ENCODE peak calls at places on chromosome 19, in ten cellular contexts. One of them, this sample, is unnamed.

GRCh38 chr19:40599331-40600085 is 1.7 kb upstream of the LTBP4 start:
- DNase-seq in iPS DF 6.9: no peak
- DNase-seq in T-helper 1 cell: no peak
- DNase-seq in gastrocnemius medialis: no peak
- DNase-seq in stimulated activated naive CD4-positive, alpha-beta T cell: peak; percentile 45
- DNase-seq in HEK293T: no peak
- DNase-seq in pancreas: no peak
- DNase-seq in neural progenitor cell: peak; percentile 28
- DNase-seq in left cardiac atrium: no peak
- DNase-seq in hypothalamus: no peak
- DNase-seq in this sample: no peak

GRCh38 chr19:16435238-16435911 is 36.4 kb downstream of the EPS15L1 start:
- DNase-seq in iPS DF 6.9: no peak
- DNase-seq in T-helper 1 cell: no peak
- DNase-seq in gastrocnemius medialis: no peak
- DNase-seq in stimulated activated naive CD4-positive, alpha-beta T cell: no peak
- DNase-seq in HEK293T: no peak
- DNase-seq in pancreas: no peak
- DNase-seq in neural progenitor cell: no peak
- DNase-seq in left cardiac atrium: peak; percentile 51
- DNase-seq in hypothalamus: no peak
- DNase-seq in this sample: no peak

GRCh38 chr19:678791-679388 is 2.7 kb downstream of the FSTL3 start:
- DNase-seq in iPS DF 6.9: no peak
- DNase-seq in T-helper 1 cell: no peak
- DNase-seq in gastrocnemius medialis: no peak
- DNase-seq in stimulated activated naive CD4-positive, alpha-beta T cell: no peak
- DNase-seq in HEK293T: no peak
- DNase-seq in pancreas: no peak
- DNase-seq in neural progenitor cell: no peak
- DNase-seq in left cardiac atrium: peak; percentile 41
- DNase-seq in hypothalamus: no peak
- DNase-seq in this sample: no peak

GRCh38 chr19:1270168-1270853 is 1.2 kb downstream of the CIRBP start:
- DNase-seq in iPS DF 6.9: no peak
- DNase-seq in T-helper 1 cell: no peak
- DNase-seq in gastrocnemius medialis: peak; percentile 87
- DNase-seq in stimulated activated naive CD4-positive, alpha-beta T cell: peak; percentile 53
- DNase-seq in HEK293T: no peak
- DNase-seq in pancreas: no peak
- DNase-seq in neural progenitor cell: no peak
- DNase-seq in left cardiac atrium: no peak
- DNase-seq in hypothalamus: no peak
- DNase-seq in this sample: no peak

GRCh38 chr19:55304980-55305379 is 20.2 kb downstream of the TMEM150B start:
- DNase-seq in iPS DF 6.9: no peak
- DNase-seq in T-helper 1 cell: no peak
- DNase-seq in gastrocnemius medialis: no peak
- DNase-seq in stimulated activated naive CD4-positive, alpha-beta T cell: no peak
- DNase-seq in HEK293T: no peak
- DNase-seq in pancreas: no peak
- DNase-seq in neural progenitor cell: no peak
- DNase-seq in left cardiac atrium: no peak
- DNase-seq in hypothalamus: no peak
- DNase-seq in this sample: no peak

GRCh38 chr19:57903298-57904174 is 12.9 kb downstream of the ZNF417 start:
- DNase-seq in iPS DF 6.9: no peak
- DNase-seq in T-helper 1 cell: no peak
- DNase-seq in gastrocnemius medialis: no peak
- DNase-seq in stimulated activated naive CD4-positive, alpha-beta T cell: peak; percentile 3
- DNase-seq in HEK293T: no peak
- DNase-seq in pancreas: no peak
- DNase-seq in neural progenitor cell: peak; percentile 33
- DNase-seq in left cardiac atrium: no peak
- DNase-seq in hypothalamus: no peak
- DNase-seq in this sample: no peak

GRCh38 chr19:3607398-3608078 is 863 bp upstream of the TBXA2R start:
- DNase-seq in iPS DF 6.9: no peak
- DNase-seq in T-helper 1 cell: no peak
- DNase-seq in gastrocnemius medialis: no peak
- DNase-seq in stimulated activated naive CD4-positive, alpha-beta T cell: no peak
- DNase-seq in HEK293T: no peak
- DNase-seq in pancreas: peak; percentile 16
- DNase-seq in neural progenitor cell: peak; percentile 66
- DNase-seq in left cardiac atrium: peak; percentile 70
- DNase-seq in hypothalamus: no peak
- DNase-seq in this sample: no peak

GRCh38 chr19:5113633-5114586 is 145.0 kb downstream of the KDM4B start:
- DNase-seq in iPS DF 6.9: no peak
- DNase-seq in T-helper 1 cell: no peak
- DNase-seq in gastrocnemius medialis: no peak
- DNase-seq in stimulated activated naive CD4-positive, alpha-beta T cell: no peak
- DNase-seq in HEK293T: no peak
- DNase-seq in pancreas: no peak
- DNase-seq in neural progenitor cell: no peak
- DNase-seq in left cardiac atrium: no peak
- DNase-seq in hypothalamus: no peak
- DNase-seq in this sample: no peak

GRCh38 chr19:31648347-31648746 is 299.1 kb upstream of the TSHZ3 start:
- DNase-seq in iPS DF 6.9: no peak
- DNase-seq in T-helper 1 cell: no peak
- DNase-seq in gastrocnemius medialis: no peak
- DNase-seq in stimulated activated naive CD4-positive, alpha-beta T cell: no peak
- DNase-seq in HEK293T: no peak
- DNase-seq in pancreas: no peak
- DNase-seq in neural progenitor cell: no peak
- DNase-seq in left cardiac atrium: no peak
- DNase-seq in hypothalamus: no peak
- DNase-seq in this sample: no peak

GRCh38 chr19:47781590-47782318 is 3.3 kb downstream of the SELENOW start:
- DNase-seq in iPS DF 6.9: no peak
- DNase-seq in T-helper 1 cell: no peak
- DNase-seq in gastrocnemius medialis: peak; percentile 39
- DNase-seq in stimulated activated naive CD4-positive, alpha-beta T cell: no peak
- DNase-seq in HEK293T: no peak
- DNase-seq in pancreas: peak; percentile 42
- DNase-seq in neural progenitor cell: no peak
- DNase-seq in left cardiac atrium: peak; percentile 53
- DNase-seq in hypothalamus: no peak
- DNase-seq in this sample: no peak

GRCh38 chr19:48664476-48664875 is 8.3 kb downstream of the NTN5 start:
- DNase-seq in iPS DF 6.9: no peak
- DNase-seq in T-helper 1 cell: no peak
- DNase-seq in gastrocnemius medialis: no peak
- DNase-seq in stimulated activated naive CD4-positive, alpha-beta T cell: no peak
- DNase-seq in HEK293T: no peak
- DNase-seq in pancreas: no peak
- DNase-seq in neural progenitor cell: no peak
- DNase-seq in left cardiac atrium: no peak
- DNase-seq in hypothalamus: no peak
- DNase-seq in this sample: no peak

GRCh38 chr19:555474-555808 is 11.6 kb downstream of the GZMM start:
- DNase-seq in iPS DF 6.9: no peak
- DNase-seq in T-helper 1 cell: no peak
- DNase-seq in gastrocnemius medialis: no peak
- DNase-seq in stimulated activated naive CD4-positive, alpha-beta T cell: no peak
- DNase-seq in HEK293T: no peak
- DNase-seq in pancreas: no peak
- DNase-seq in neural progenitor cell: no peak
- DNase-seq in left cardiac atrium: no peak
- DNase-seq in hypothalamus: no peak
- DNase-seq in this sample: no peak

GRCh38 chr19:45471866-45472556 is 4.2 kb downstream of the FOSB start:
- DNase-seq in iPS DF 6.9: no peak
- DNase-seq in T-helper 1 cell: no peak
- DNase-seq in gastrocnemius medialis: no peak
- DNase-seq in stimulated activated naive CD4-positive, alpha-beta T cell: no peak
- DNase-seq in HEK293T: no peak
- DNase-seq in pancreas: no peak
- DNase-seq in neural progenitor cell: no peak
- DNase-seq in left cardiac atrium: no peak
- DNase-seq in hypothalamus: no peak
- DNase-seq in this sample: no peak

This sample was measured in 8988T.